ENCODE peak calls at places on chromosomes 13 and 19, in four cellular contexts. One of them, this sample, is unnamed.
A peak's percentile ranks its signal among the peaks of the same experiment; 100 is the strongest.

GRCh38 chr19:33906578-33907335 is 110.1 kb downstream of the KCTD15 start:
- DNase-seq in hypothalamus: no peak
- DNase-seq in frontal cortex: no peak
- DNase-seq in NCI-H1105 treated with DMSO at 0.1 percent for 48 hours: no peak
- DNase-seq in this sample: no peak

GRCh38 chr13:41791056-41791455 is 169.9 kb downstream of the VWA8 start:
- DNase-seq in hypothalamus: no peak
- DNase-seq in frontal cortex: no peak
- DNase-seq in NCI-H1105 treated with DMSO at 0.1 percent for 48 hours: no peak
- DNase-seq in this sample: no peak

GRCh38 chr19:30682576-30683536 is 310.7 kb downstream of the ZNF536 start:
- DNase-seq in hypothalamus: peak; percentile 52
- DNase-seq in frontal cortex: peak; percentile 71
- DNase-seq in NCI-H1105 treated with DMSO at 0.1 percent for 48 hours: peak; percentile 86
- DNase-seq in this sample: peak; percentile 78

GRCh38 chr13:113932060-113932459 is 41.8 kb downstream of the C13orf46 start:
- DNase-seq in hypothalamus: no peak
- DNase-seq in frontal cortex: no peak
- DNase-seq in NCI-H1105 treated with DMSO at 0.1 percent for 48 hours: no peak
- DNase-seq in this sample: no peak

GRCh38 chr19:46225558-46226004 is 4.0 kb upstream of the IGFL1 start:
- DNase-seq in hypothalamus: no peak
- DNase-seq in frontal cortex: no peak
- DNase-seq in NCI-H1105 treated with DMSO at 0.1 percent for 48 hours: no peak
- DNase-seq in this sample: no peak

GRCh38 chr13:42393573-42394360 is 121.8 kb downstream of the AKAP11 start:
- DNase-seq in hypothalamus: no peak
- DNase-seq in frontal cortex: no peak
- DNase-seq in NCI-H1105 treated with DMSO at 0.1 percent for 48 hours: no peak
- DNase-seq in this sample: no peak

GRCh38 chr19:55552620-55553019 is 7.3 kb upstream of the SBK3 start:
- DNase-seq in hypothalamus: no peak
- DNase-seq in frontal cortex: no peak
- DNase-seq in NCI-H1105 treated with DMSO at 0.1 percent for 48 hours: no peak
- DNase-seq in this sample: peak; percentile 18

GRCh38 chr19:35194022-35194984 is 34.2 kb downstream of the FAM187B start:
- DNase-seq in hypothalamus: no peak
- DNase-seq in frontal cortex: no peak
- DNase-seq in NCI-H1105 treated with DMSO at 0.1 percent for 48 hours: no peak
- DNase-seq in this sample: no peak

GRCh38 chr19:45876411-45877197 is 9.3 kb downstream of the IRF2BP1 start:
- DNase-seq in hypothalamus: no peak
- DNase-seq in frontal cortex: peak; percentile 28
- DNase-seq in NCI-H1105 treated with DMSO at 0.1 percent for 48 hours: no peak
- DNase-seq in this sample: no peak

GRCh38 chr19:9981406-9982260 is 28.7 kb downstream of the COL5A3 start:
- DNase-seq in hypothalamus: no peak
- DNase-seq in frontal cortex: no peak
- DNase-seq in NCI-H1105 treated with DMSO at 0.1 percent for 48 hours: no peak
- DNase-seq in this sample: no peak

GRCh38 chr19:12785431-12786011 is 5.8 kb upstream of the JUNB start:
- DNase-seq in hypothalamus: peak; percentile 19
- DNase-seq in frontal cortex: no peak
- DNase-seq in NCI-H1105 treated with DMSO at 0.1 percent for 48 hours: no peak
- DNase-seq in this sample: no peak

GRCh38 chr19:5354403-5354802 is 13.8 kb upstream of the PTPRS start:
- DNase-seq in hypothalamus: no peak
- DNase-seq in frontal cortex: no peak
- DNase-seq in NCI-H1105 treated with DMSO at 0.1 percent for 48 hours: no peak
- DNase-seq in this sample: no peak

GRCh38 chr13:44812818-44813217 is 176.5 kb downstream of the NUFIP1 start:
- DNase-seq in hypothalamus: no peak
- DNase-seq in frontal cortex: no peak
- DNase-seq in NCI-H1105 treated with DMSO at 0.1 percent for 48 hours: no peak
- DNase-seq in this sample: no peak

GRCh38 chr19:38649305-38650179 is 2.1 kb downstream of the ACTN4 start:
- DNase-seq in hypothalamus: no peak
- DNase-seq in frontal cortex: no peak
- DNase-seq in NCI-H1105 treated with DMSO at 0.1 percent for 48 hours: peak; percentile 4
- DNase-seq in this sample: no peak

GRCh38 chr19:58128041-58128685 is 22.4 kb downstream of the ZNF329 start:
- DNase-seq in hypothalamus: no peak
- DNase-seq in frontal cortex: no peak
- DNase-seq in NCI-H1105 treated with DMSO at 0.1 percent for 48 hours: no peak
- DNase-seq in this sample: no peak

GRCh38 chr13:95677564-95678386 is 836 bp downstream of the DNAJC3 start:
- DNase-seq in hypothalamus: no peak
- DNase-seq in frontal cortex: no peak
- DNase-seq in NCI-H1105 treated with DMSO at 0.1 percent for 48 hours: no peak
- DNase-seq in this sample: no peak

This sample was measured in AG09319.